ENCODE peak calls at places on chromosomes 3 and 15, in four cellular contexts. H, S, D and L are unnamed samples.

GRCh38 chr15:87873501-87873900 is 383.0 kb downstream of the NTRK3 start:
- DNase-seq in H (peak; percentile 71), S (no peak), D (no peak), L (no peak)

GRCh38 chr3:150215616-150216015 is 192.5 kb upstream of the TSC22D2 start:
- DNase-seq in H (peak; percentile 46), S (no peak), D (no peak), L (no peak)

GRCh38 chr15:25582886-25583285 is 144.1 kb upstream of the UBE3A start:
- DNase-seq in H (no peak), S (no peak), D (no peak), L (no peak)

GRCh38 chr3:184502123-184502667 is 59.4 kb upstream of the EPHB3 start:
- DNase-seq in H (no peak), S (no peak), D (no peak), L (no peak)

GRCh38 chr3:139281096-139281495 is 62.7 kb upstream of the MRPS22 start:
- DNase-seq in H (no peak), S (no peak), D (no peak), L (no peak)

GRCh38 chr3:15797600-15798303 is at the start of gene ANKRD28:
- DNase-seq in H (peak; percentile 95), S (peak; percentile 98), D (no peak), L (peak; percentile 57)

GRCh38 chr15:78766041-78766440 is 45.2 kb downstream of the ADAMTS7 start:
- DNase-seq in H (no peak), S (no peak), D (no peak), L (no peak)

GRCh38 chr15:63277893-63278505 is 594 bp downstream of the APH1B start:
- DNase-seq in H (no peak), S (peak; percentile 26), D (no peak), L (peak; percentile 49)

GRCh38 chr3:45545476-45545875 is 49.1 kb upstream of the LIMD1 start:
- DNase-seq in H (peak; percentile 10), S (peak; percentile 45), D (no peak), L (no peak)

GRCh38 chr3:27728195-27729087 is 6.3 kb upstream of the EOMES start:
- DNase-seq in H (no peak), S (no peak), D (no peak), L (no peak)

GRCh38 chr3:149812606-149813366 is at the start of gene RNF13:
- DNase-seq in H (peak; percentile 97), S (peak; percentile 94), D (peak; percentile 97), L (peak; percentile 95)

GRCh38 chr15:31467361-31467760 is 140.7 kb downstream of the KLF13 start:
- DNase-seq in H (no peak), S (no peak), D (no peak), L (no peak)

GRCh38 chr3:196995646-196996355 is 27.2 kb upstream of the PIGZ start:
- DNase-seq in H (no peak), S (no peak), D (no peak), L (no peak)
- H3K27ac ChIP-seq in H (no peak overlapping the region), S (no peak overlapping the region), D (no peak overlapping the region), L (no peak overlapping the region)

GRCh38 chr3:195207731-195208130 is 63.2 kb downstream of the XXYLT1 start:
- DNase-seq in H (peak; percentile 63), S (no peak), D (no peak), L (no peak)
- H3K27ac ChIP-seq in H (peak overlapping the region; percentile 2), S (no peak overlapping the region), D (peak overlapping the region; percentile 88), L (no peak overlapping the region)

GRCh38 chr15:52224211-52224610 is 33.0 kb upstream of the GNB5 start:
- DNase-seq in H (no peak), S (peak; percentile 50), D (no peak), L (no peak)

GRCh38 chr15:52228928-52229327 is 37.7 kb upstream of the GNB5 start:
- DNase-seq in H (no peak), S (peak; percentile 11), D (peak; percentile 82), L (peak; percentile 68)

GRCh38 chr15:52230073-52230472 is 38.9 kb upstream of the GNB5 start:
- DNase-seq in H (no peak), S (no peak), D (no peak), L (no peak)

GRCh38 chr15:52225230-52225629 is 34.0 kb upstream of the GNB5 start:
- DNase-seq in H (no peak), S (no peak), D (no peak), L (no peak)

DNA sequence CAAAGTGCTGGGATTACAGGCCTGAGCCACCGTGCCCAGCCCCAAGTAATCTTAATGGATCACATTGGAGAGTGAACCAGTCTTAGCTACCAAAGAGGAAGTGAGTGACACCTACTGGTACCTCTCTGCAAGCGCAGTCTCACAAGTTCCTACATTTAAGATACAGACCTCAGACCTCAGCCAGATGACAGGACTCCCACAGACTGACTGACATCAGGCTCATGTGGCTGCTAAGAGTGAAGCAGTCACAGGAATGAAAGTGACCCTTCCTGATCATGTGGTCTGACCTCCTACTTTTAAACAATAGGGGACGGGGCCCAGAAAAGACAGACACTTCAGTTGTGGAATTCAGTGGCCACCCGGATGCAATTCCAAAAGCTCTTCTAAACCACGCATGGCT is 36.3 kb upstream of the GNB5 start:
- DNase-seq in H (peak; percentile 88), S (peak; percentile 74), D (peak; percentile 77), L (peak; percentile 87)
- H3K27ac ChIP-seq in H (no peak overlapping the region), S (no peak overlapping the region), D (no peak overlapping the region), L (no peak overlapping the region)

GRCh38 chr3:63927623-63928280 is 15.6 kb upstream of the SCAANT1 start:
- DNase-seq in H (no peak), S (no peak), D (no peak), L (no peak)

GRCh38 chr3:63921741-63922482 is 9.7 kb upstream of the SCAANT1 start:
- DNase-seq in H (no peak), S (no peak), D (no peak), L (no peak)

GRCh38 chr3:63920001-63920400 is 7.8 kb upstream of the SCAANT1 start:
- DNase-seq in H (no peak), S (no peak), D (no peak), L (no peak)

GRCh38 chr3:63918321-63918720 is 6.1 kb upstream of the SCAANT1 start:
- DNase-seq in H (peak; percentile 32), S (peak; percentile 39), D (no peak), L (no peak)

DNA sequence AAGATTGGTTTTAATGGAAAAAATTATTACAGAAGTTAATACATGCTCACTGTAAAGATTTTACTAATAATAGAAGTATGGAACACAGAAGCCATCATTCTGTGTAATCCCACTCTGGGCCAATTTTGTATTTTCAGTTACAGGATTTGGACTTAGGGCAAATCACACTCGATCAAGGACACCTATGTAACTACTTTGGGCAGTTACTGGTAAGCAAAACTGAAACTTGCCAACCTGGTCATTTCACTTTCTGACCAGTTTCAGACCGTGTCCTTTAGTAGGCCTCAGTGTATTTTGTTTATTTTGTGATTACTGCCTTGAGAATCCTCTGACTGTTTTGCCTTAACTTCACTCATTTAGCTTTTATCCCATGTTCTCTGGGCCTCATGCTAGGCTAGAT is 10.6 kb upstream of the SCAANT1 start:
- DNase-seq in H (no peak), S (no peak), D (no peak), L (no peak)
- H3K27ac ChIP-seq in H (no peak overlapping the region), S (no peak overlapping the region), D (no peak overlapping the region), L (no peak overlapping the region)

GRCh38 chr15:39597751-39598185 is 16.9 kb downstream of the THBS1 start:
- DNase-seq in H (peak; percentile 65), S (peak; percentile 31), D (no peak), L (no peak)

GRCh38 chr15:39597336-39597735 is 16.5 kb downstream of the THBS1 start:
- DNase-seq in H (no peak), S (peak; percentile 8), D (no peak), L (no peak)

GRCh38 chr15:39594764-39595620 is 14.1 kb downstream of the THBS1 start:
- DNase-seq in H (peak; percentile 39), S (peak; percentile 51), D (no peak), L (no peak)

GRCh38 chr15:39595621-39596221 is 14.8 kb downstream of the THBS1 start:
- DNase-seq in H (peak; percentile 30), S (peak; percentile 10), D (peak; percentile 26), L (no peak)

GRCh38 chr15:39596358-39597051 is 15.6 kb downstream of the THBS1 start:
- DNase-seq in H (peak; percentile 34), S (peak; percentile 11), D (no peak), L (no peak)
- H3K27ac ChIP-seq in H (peak overlapping the region; percentile 40), S (no peak overlapping the region), D (peak overlapping the region; percentile 76), L (peak overlapping the region; percentile 33)

GRCh38 chr15:85062560-85062959 is 80.9 kb downstream of the PDE8A start:
- DNase-seq in H (no peak), S (no peak), D (no peak), L (no peak)
- H3K27ac ChIP-seq in H (no peak overlapping the region), S (no peak overlapping the region), D (no peak overlapping the region), L (no peak overlapping the region)

DNA sequence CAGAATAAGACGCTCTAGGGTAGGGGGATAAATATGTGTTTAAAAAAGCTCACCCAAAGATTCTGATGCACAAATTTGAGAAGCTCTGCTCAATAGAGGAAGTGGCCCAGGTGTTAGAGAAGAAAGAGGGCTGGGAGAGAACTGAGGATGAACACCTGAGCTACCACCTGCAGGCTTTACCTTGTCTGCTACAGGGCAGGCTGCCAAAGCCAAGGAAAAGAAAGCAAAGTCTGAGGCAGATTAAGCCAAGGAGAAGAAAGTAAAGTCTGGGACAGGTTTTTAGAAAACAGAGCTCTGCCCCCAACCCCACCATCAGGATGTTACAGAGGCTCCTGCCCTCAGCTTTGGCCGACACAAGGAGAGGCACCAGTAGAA is 92.9 kb downstream of the THRB start:
- DNase-seq in H (no peak), S (no peak), D (peak; percentile 50), L (no peak)
- H3K27ac ChIP-seq in H (no peak overlapping the region), S (no peak overlapping the region), D (peak overlapping the region; percentile 38), L (peak overlapping the region; percentile 38)

DNA sequence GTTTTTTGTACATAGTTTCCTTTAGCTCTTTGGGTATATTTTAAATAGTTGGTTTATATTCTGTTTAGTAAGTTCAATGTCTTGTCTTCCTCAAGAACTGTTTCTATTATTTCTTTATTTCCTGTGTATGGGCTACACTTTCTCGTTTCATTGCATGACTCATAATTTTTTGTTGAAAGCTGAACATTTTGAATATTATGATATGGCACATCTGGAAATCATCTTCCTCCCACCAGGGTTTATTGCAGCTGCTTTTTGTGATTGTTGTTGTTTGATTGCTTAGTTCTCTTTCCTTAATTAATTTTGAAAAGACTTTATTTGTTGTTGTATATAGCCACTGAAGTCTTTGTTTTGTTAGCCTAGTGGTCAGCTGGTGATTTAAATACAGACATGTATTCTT is 43.8 kb downstream of the LSM3 start:
- DNase-seq in H (no peak), S (no peak), D (no peak), L (no peak)
- H3K27ac ChIP-seq in H (no peak overlapping the region), S (no peak overlapping the region), D (no peak overlapping the region), L (no peak overlapping the region)

GRCh38 chr3:41317718-41318117 is 118.4 kb downstream of the CTNNB1 start:
- DNase-seq in H (peak; percentile 39), S (peak; percentile 76), D (no peak), L (peak; percentile 30)
- H3K27ac ChIP-seq in H (no peak overlapping the region), S (peak overlapping the region; percentile 1), D (no peak overlapping the region), L (peak overlapping the region; percentile 0)